ENCODE peak calls at places on chromosome 1, in six cellular contexts. Y is stimulated activated CD4-positive, alpha-beta T cell treated with anti-CD3 and anti-CD28 coated beads, Interleukin-4, amount 100 ng/mL, for 1 hour; C is A549; R is KBM-7; V is cardiac fibroblast; A is right cardiac atrium. T is an unnamed sample.

GRCh38 chr1:20371411-20371810 is 80.7 kb downstream of the VWA5B1 start:
- DNase-seq in Y (no peak), C (no peak), R (no peak), V (peak), A (no peak), T (no peak)

GRCh38 chr1:230186003-230186863 is 119.2 kb downstream of the GALNT2 start:
- DNase-seq in Y (no peak), C (peak), R (no peak), V (peak), A (no peak), T (no peak)

GRCh38 chr1:110786802-110787327 is 86.1 kb upstream of the CD53 start:
- DNase-seq in Y (no peak), C (no peak), R (peak), V (no peak), A (no peak), T (peak)

GRCh38 chr1:21937372-21938121 is 437 bp upstream of the HSPG2 start:
- DNase-seq in Y (peak), C (peak), R (peak), V (peak), A (peak), T (peak)

GRCh38 chr1:4762146-4762545 is 107.7 kb downstream of the AJAP1 start:
- DNase-seq in Y (no peak), C (no peak), R (no peak), V (no peak), A (no peak), T (no peak)

GRCh38 chr1:24250791-24251190 is 63.7 kb upstream of the IFNLR1 start:
- DNase-seq in Y (no peak), C (no peak), R (no peak), V (no peak), A (no peak), T (no peak)

GRCh38 chr1:227938911-227939790 is 8.6 kb downstream of the WNT9A start:
- DNase-seq in Y (no peak), C (no peak), R (no peak), V (no peak), A (peak), T (no peak)

GRCh38 chr1:212477680-212478466 is 45.2 kb downstream of the NENF start:
- DNase-seq in Y (no peak), C (peak), R (no peak), V (no peak), A (no peak), T (no peak)

GRCh38 chr1:66357478-66358197 is 176.3 kb upstream of the SGIP1 start:
- DNase-seq in Y (no peak), C (no peak), R (no peak), V (no peak), A (no peak), T (no peak)

GRCh38 chr1:110229348-110230001 is 19.4 kb downstream of the KCNC4 start:
- DNase-seq in Y (no peak), C (no peak), R (no peak), V (no peak), A (no peak), T (no peak)

GRCh38 chr1:24928631-24929090 is 1.4 kb downstream of the RUNX3 start:
- DNase-seq in Y (peak), C (no peak), R (peak), V (no peak), A (no peak), T (peak)